ENCODE peak calls at places on chromosomes 7 and 10, in four cellular contexts. X, F, A and M are unnamed samples.

GRCh38 chr10:122812751-122813150 is 32.9 kb downstream of the CUZD1 start:
- DNase-seq in A (no peak), X (no peak), F (no peak), M (no peak)

GRCh38 chr10:22736134-22736533 is 21.8 kb upstream of the PIP4K2A start:
- DNase-seq in F (no peak), A (no peak), X (peak; percentile 42), M (no peak)

GRCh38 chr10:34715511-34716187 is 99.4 kb downstream of the PARD3 start:
- DNase-seq in A (no peak), X (no peak), F (no peak), M (no peak)

GRCh38 chr7:70726951-70727378 is 405.0 kb upstream of the GALNT17 start:
- DNase-seq in X (no peak), A (no peak), F (no peak), M (peak; percentile 97)

GRCh38 chr10:70753841-70754621 is 31.1 kb downstream of the TBATA start:
- DNase-seq in F (no peak), X (peak; percentile 6), A (no peak), M (no peak)

GRCh38 chr7:141053626-141054025 is 20.2 kb upstream of the TMEM178B start:
- DNase-seq in A (no peak), X (no peak), F (no peak), M (no peak)

GRCh38 chr7:94178247-94178646 is 174.1 kb upstream of the BET1 start:
- DNase-seq in X (no peak), A (peak; percentile 66), F (no peak), M (peak; percentile 75)

GRCh38 chr10:72847681-72848080 is 45.9 kb upstream of the OIT3 start:
- DNase-seq in X (peak; percentile 28), A (no peak), F (no peak), M (no peak)

GRCh38 chr10:77493851-77494788 is 143.5 kb downstream of the KCNMA1 start:
- DNase-seq in F (peak; percentile 32), X (peak; percentile 54), A (no peak), M (no peak)

GRCh38 chr10:75895259-75895658 is 463.8 kb downstream of the LRMDA start:
- DNase-seq in A (no peak), X (no peak), F (no peak), M (no peak)

GRCh38 chr10:103417601-103418000 is 21.2 kb downstream of the PDCD11 start:
- DNase-seq in X (no peak), A (no peak), F (no peak), M (no peak)

GRCh38 chr10:116146374-116146773 is 126.6 kb downstream of the GFRA1 start:
- DNase-seq in X (peak; percentile 30), F (no peak), A (no peak), M (no peak)

GRCh38 chr10:97676770-97677581 is 10.1 kb downstream of the AVPI1 start:
- DNase-seq in X (peak; percentile 63), F (no peak), A (peak; percentile 39), M (no peak)

GRCh38 chr10:32182476-32182875 is 126.3 kb upstream of the KIF5B start:
- DNase-seq in F (no peak), X (no peak), A (no peak), M (no peak)

GRCh38 chr7:158609313-158609974 is 21.8 kb upstream of the PTPRN2 start:
- DNase-seq in A (no peak), F (no peak), X (no peak), M (no peak)

GRCh38 chr10:133377025-133377817 is 1.8 kb upstream of the PAOX start:
- DNase-seq in F (no peak), A (no peak), X (no peak), M (no peak)

GRCh38 chr10:133379152-133379800 is at the start of gene PAOX:
- DNase-seq in F (no peak), X (peak; percentile 46), A (peak; percentile 69), M (no peak)

GRCh38 chr10:133377818-133378250 is 1.2 kb upstream of the PAOX start:
- DNase-seq in F (no peak), X (no peak), A (no peak), M (no peak)

GRCh38 chr10:133379801-133380666 is 972 bp downstream of the PAOX start:
- DNase-seq in A (no peak), X (no peak), F (no peak), M (no peak)

GRCh38 chr10:133378251-133379096 is 588 bp upstream of the PAOX start:
- DNase-seq in X (peak; percentile 32), A (peak; percentile 59), F (no peak), M (no peak)
- H3K9ac ChIP-seq in X (peak overlapping the region; percentile 73), A (peak overlapping the region; percentile 38), F (peak overlapping the region; percentile 35), M (peak overlapping the region; percentile 63)

DNA sequence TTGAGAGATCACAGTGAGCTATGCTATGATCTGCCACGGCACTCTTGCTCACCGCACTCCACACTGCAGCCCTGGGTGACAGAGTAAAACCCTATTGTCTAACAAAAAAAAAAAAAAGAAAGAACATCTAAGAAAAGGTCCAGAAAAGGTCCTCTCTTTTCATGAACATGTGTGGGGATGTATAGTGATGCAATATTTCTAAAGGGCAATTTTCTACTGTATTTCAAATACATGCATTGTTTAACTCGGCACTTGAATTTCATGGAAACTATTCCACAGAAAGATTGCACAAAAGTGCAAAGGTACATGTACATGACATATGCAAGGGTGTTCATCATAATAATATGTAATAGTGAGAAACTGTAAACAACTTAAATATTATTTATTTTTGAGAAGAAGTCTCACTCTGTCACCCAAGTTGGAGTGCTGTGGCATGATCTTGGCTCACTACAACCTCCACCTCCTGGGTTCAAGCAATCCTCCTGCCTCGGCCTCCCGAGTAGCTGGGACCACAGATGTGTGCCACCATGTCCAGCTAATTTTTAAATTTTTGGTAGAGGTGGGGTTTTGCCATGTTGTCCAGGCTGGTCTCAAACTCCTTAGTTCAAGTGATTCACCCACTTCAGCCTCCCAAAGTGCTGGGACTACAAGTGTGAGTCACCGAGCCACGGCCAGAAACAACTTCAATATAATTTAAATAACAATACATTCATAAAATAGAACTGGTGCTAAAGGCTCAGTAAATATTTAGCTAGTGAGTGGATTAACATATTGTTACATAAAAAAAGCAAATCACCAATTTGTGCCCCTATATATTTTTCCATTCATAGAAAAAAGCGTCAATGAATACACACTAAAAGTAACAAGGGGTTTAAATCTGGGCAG is 1.3 kb upstream of the PPRC1 start:
- DNase-seq in A (no peak), F (no peak), X (peak; percentile 64), M (no peak)
- H3K9ac ChIP-seq in A (no peak overlapping the region), F (peak overlapping the region; percentile 99), X (no peak overlapping the region), M (no peak overlapping the region)

DNA sequence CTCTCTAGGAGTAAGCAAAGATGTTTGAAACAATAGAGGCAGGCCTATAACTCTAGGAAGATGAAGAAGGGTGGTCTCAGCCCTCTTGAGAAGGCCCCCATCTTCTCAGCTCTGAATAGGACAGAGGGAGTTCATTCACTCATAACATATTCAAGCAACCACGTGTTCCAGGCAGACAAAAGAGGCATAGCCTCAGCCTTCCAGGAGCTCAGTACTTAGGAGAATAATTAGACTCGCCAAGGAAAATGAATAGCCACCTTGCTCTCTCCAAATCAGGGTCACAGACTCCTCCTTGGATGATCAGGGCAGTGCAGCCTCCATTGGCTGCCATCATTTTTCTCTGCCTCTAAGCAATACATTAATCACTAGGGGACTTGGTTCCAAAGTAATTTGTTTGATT is 47.3 kb upstream of the HNRNPH3 start:
- DNase-seq in A (no peak), F (no peak), X (peak; percentile 10), M (no peak)
- H3K9ac ChIP-seq in A (no peak overlapping the region), F (no peak overlapping the region), X (no peak overlapping the region), M (no peak overlapping the region)

GRCh38 chr10:6348091-6348862 is 145.5 kb downstream of the PFKFB3 start:
- DNase-seq in F (no peak), X (no peak), A (peak; percentile 93), M (peak; percentile 93)
- H3K9ac ChIP-seq in F (no peak overlapping the region), X (no peak overlapping the region), A (peak overlapping the region; percentile 64), M (peak overlapping the region; percentile 17)

GRCh38 chr10:60607409-60607808 is 170.9 kb upstream of the CDK1 start:
- DNase-seq in F (no peak), X (no peak), A (no peak), M (no peak)

GRCh38 chr10:60611291-60611747 is 167.0 kb upstream of the CDK1 start:
- DNase-seq in X (peak; percentile 71), F (peak; percentile 55), A (no peak), M (no peak)

GRCh38 chr10:60605476-60605875 is 172.8 kb upstream of the CDK1 start:
- DNase-seq in F (no peak), X (no peak), A (no peak), M (no peak)

GRCh38 chr10:60604356-60604755 is 173.9 kb upstream of the CDK1 start:
- DNase-seq in X (no peak), A (no peak), F (no peak), M (no peak)

DNA sequence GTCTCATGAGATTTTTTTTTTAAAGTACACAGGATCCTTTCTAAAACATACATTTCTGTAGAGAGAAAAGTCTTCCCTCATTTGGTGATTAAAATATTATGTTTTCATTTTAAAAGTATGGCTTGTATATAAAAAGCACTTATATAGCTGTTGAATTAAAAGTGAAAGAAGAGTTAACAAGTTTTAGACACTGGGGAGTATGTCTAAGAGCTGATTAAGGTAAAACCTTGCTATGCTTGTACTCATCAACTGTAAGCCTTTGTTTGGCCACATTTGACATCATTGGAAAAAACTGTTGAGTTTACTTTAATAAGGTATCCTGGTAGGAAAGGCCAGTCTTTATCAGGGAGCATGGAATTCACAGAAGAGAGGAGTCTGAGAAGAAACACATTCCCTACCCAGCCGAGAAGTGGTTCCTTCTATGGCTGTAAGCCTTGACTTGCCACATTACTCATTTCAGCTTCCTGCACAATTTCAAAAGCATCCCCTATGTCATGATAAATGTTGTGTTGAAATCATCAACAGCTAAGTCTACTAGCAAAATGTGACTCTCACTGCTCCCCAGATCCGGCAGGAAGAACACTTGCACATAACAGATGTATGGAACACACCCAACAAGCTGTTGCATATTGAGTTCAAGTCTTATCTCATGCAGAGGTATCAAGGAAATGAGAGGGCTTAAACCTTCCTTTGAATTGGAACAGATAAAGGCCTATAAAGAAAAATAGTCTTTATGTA is 171.8 kb upstream of the CDK1 start:
- DNase-seq in F (no peak), A (no peak), X (peak; percentile 59), M (no peak)
- H3K9ac ChIP-seq in F (no peak overlapping the region), A (no peak overlapping the region), X (no peak overlapping the region), M (no peak overlapping the region)

DNA sequence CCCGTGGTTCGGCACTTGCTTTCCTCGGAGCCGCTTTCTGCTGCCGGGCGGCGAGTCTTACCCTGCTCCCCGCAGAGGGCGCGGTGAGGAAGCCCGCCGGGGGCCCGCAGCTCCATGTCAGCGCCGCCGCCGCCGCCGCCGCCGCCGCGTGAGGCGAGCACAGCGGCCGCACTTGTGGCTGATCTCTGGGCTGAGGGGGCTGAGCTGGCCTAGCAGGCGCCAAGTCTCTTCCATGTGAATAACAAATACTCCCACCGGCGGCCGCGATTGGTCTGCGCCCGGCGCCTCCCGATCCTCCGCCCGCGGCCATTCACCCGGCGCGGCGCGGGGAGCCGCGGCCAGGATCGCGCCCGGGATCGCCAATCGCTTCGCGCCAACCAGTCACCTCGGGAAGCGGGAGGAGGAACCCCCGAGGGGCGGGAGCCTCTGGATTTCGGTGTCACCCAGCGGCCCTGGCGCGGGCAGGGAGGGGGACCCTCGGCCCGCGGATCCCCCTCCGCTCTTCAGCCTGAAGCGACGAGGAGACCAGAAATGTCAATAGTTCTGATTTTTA is at the start of gene GRM8:
- DNase-seq in A (peak; percentile 52), X (peak; percentile 22), F (no peak), M (no peak)
- H3K9ac ChIP-seq in A (peak within 1 kb of the TSS; percentile 39), X (no peak within 1 kb of the TSS), F (peak within 1 kb of the TSS; percentile 36), M (no peak within 1 kb of the TSS)

GRCh38 chr7:106109521-106110237 is 2.4 kb downstream of the SYPL1 start:
- DNase-seq in X (no peak), A (no peak), F (no peak), M (no peak)
- H3K9ac ChIP-seq in X (no peak overlapping the region), A (no peak overlapping the region), F (no peak overlapping the region), M (peak overlapping the region; percentile 13)